ENCODE peak calls at places on chromosomes 16 and 17, in nine cellular contexts. One of them, this sample, is unnamed. For H3K27me3, the result is how much of the 10 kb centered on the place peaks cover.

GRCh38 chr17:58056476-58056875 is 26.7 kb upstream of the DYNLL2 start:
- DNase-seq in body of pancreas: no peak
- DNase-seq in aorta: no peak
- DNase-seq in testis: no peak
- DNase-seq in psoas muscle: no peak
- DNase-seq in GM23338: no peak
- DNase-seq in PC-3: peak
- DNase-seq in suprapubic skin: no peak
- DNase-seq in IMR-90: no peak
- DNase-seq in this sample: no peak

GRCh38 chr17:72467841-72468653 is 347.2 kb downstream of the SOX9 start:
- DNase-seq in body of pancreas: peak
- DNase-seq in aorta: no peak
- DNase-seq in testis: peak
- DNase-seq in psoas muscle: peak
- DNase-seq in GM23338: peak
- DNase-seq in PC-3: no peak
- DNase-seq in suprapubic skin: no peak
- DNase-seq in IMR-90: no peak
- DNase-seq in this sample: peak

GRCh38 chr16:69924777-69925191 is 26.4 kb upstream of the CLEC18A start:
- DNase-seq in body of pancreas: peak
- DNase-seq in aorta: peak
- DNase-seq in testis: peak
- DNase-seq in psoas muscle: peak
- DNase-seq in GM23338: peak
- DNase-seq in PC-3: no peak
- DNase-seq in suprapubic skin: no peak
- DNase-seq in IMR-90: peak
- DNase-seq in this sample: peak

GRCh38 chr16:11676799-11677198 is 8.5 kb downstream of the SNN start:
- DNase-seq in body of pancreas: no peak
- DNase-seq in aorta: peak
- DNase-seq in testis: no peak
- DNase-seq in psoas muscle: no peak
- DNase-seq in GM23338: no peak
- DNase-seq in PC-3: no peak
- DNase-seq in suprapubic skin: no peak
- DNase-seq in IMR-90: no peak
- DNase-seq in this sample: no peak

GRCh38 chr17:19534562-19535149 is 1.0 kb downstream of the SLC47A1 start:
- DNase-seq in body of pancreas: no peak
- DNase-seq in aorta: no peak
- DNase-seq in testis: no peak
- DNase-seq in psoas muscle: no peak
- DNase-seq in GM23338: no peak
- DNase-seq in PC-3: no peak
- DNase-seq in suprapubic skin: no peak
- DNase-seq in IMR-90: no peak
- DNase-seq in this sample: no peak

GRCh38 chr17:72120878-72121163 is at the start of gene SOX9:
- DNase-seq in body of pancreas: peak
- DNase-seq in aorta: peak
- DNase-seq in testis: peak
- DNase-seq in psoas muscle: peak
- DNase-seq in GM23338: peak
- DNase-seq in PC-3: peak
- DNase-seq in suprapubic skin: peak
- DNase-seq in IMR-90: peak
- DNase-seq in this sample: peak

GRCh38 chr16:50386819-50387218 is 18.0 kb upstream of the BRD7 start:
- DNase-seq in body of pancreas: no peak
- DNase-seq in aorta: no peak
- DNase-seq in testis: no peak
- DNase-seq in psoas muscle: no peak
- DNase-seq in GM23338: no peak
- DNase-seq in PC-3: no peak
- DNase-seq in suprapubic skin: no peak
- DNase-seq in IMR-90: no peak
- DNase-seq in this sample: no peak

GRCh38 chr16:26019885-26020284 is 328.1 kb downstream of the HS3ST4 start:
- DNase-seq in body of pancreas: no peak
- DNase-seq in aorta: no peak
- DNase-seq in testis: no peak
- DNase-seq in psoas muscle: no peak
- DNase-seq in GM23338: no peak
- DNase-seq in PC-3: no peak
- DNase-seq in suprapubic skin: no peak
- DNase-seq in IMR-90: no peak
- DNase-seq in this sample: no peak

GRCh38 chr16:79415983-79416641 is 184.4 kb downstream of the MAF start:
- DNase-seq in body of pancreas: no peak
- DNase-seq in aorta: no peak
- DNase-seq in testis: no peak
- DNase-seq in psoas muscle: no peak
- DNase-seq in GM23338: no peak
- DNase-seq in PC-3: no peak
- DNase-seq in suprapubic skin: no peak
- DNase-seq in IMR-90: no peak
- DNase-seq in this sample: no peak

GRCh38 chr16:84633622-84634021 is 14.7 kb upstream of the KLHL36 start:
- DNase-seq in body of pancreas: peak
- DNase-seq in aorta: peak
- DNase-seq in testis: peak
- DNase-seq in psoas muscle: peak
- DNase-seq in GM23338: no peak
- DNase-seq in PC-3: no peak
- DNase-seq in suprapubic skin: no peak
- DNase-seq in IMR-90: no peak
- DNase-seq in this sample: peak

GRCh38 chr17:67487506-67487905 is 110.4 kb downstream of the PITPNC1 start:
- DNase-seq in body of pancreas: no peak
- DNase-seq in aorta: no peak
- DNase-seq in testis: no peak
- DNase-seq in psoas muscle: no peak
- DNase-seq in GM23338: no peak
- DNase-seq in PC-3: no peak
- DNase-seq in suprapubic skin: no peak
- DNase-seq in IMR-90: peak
- DNase-seq in this sample: no peak

GRCh38 chr16:76345093-76345735 is 68.0 kb downstream of the CNTNAP4 start:
- DNase-seq in body of pancreas: peak
- DNase-seq in aorta: no peak
- DNase-seq in testis: no peak
- DNase-seq in psoas muscle: peak
- DNase-seq in GM23338: no peak
- DNase-seq in PC-3: no peak
- DNase-seq in suprapubic skin: no peak
- DNase-seq in IMR-90: no peak
- DNase-seq in this sample: peak

GRCh38 chr16:65118866-65119265 is 3.0 kb downstream of the CDH11 start:
- DNase-seq in body of pancreas: no peak
- DNase-seq in aorta: no peak
- DNase-seq in testis: no peak
- DNase-seq in psoas muscle: no peak
- DNase-seq in GM23338: no peak
- DNase-seq in PC-3: peak
- DNase-seq in suprapubic skin: no peak
- DNase-seq in IMR-90: peak
- DNase-seq in this sample: no peak

GRCh38 chr17:73481672-73482071 is 162.6 kb downstream of the SDK2 start:
- DNase-seq in body of pancreas: no peak
- DNase-seq in aorta: no peak
- DNase-seq in testis: no peak
- DNase-seq in psoas muscle: no peak
- DNase-seq in GM23338: no peak
- DNase-seq in PC-3: no peak
- DNase-seq in suprapubic skin: no peak
- DNase-seq in IMR-90: no peak
- DNase-seq in this sample: no peak

GRCh38 chr17:77875051-77875780 is 83.3 kb upstream of the TNRC6C start:
- DNase-seq in body of pancreas: no peak
- DNase-seq in aorta: no peak
- DNase-seq in testis: no peak
- DNase-seq in psoas muscle: peak
- DNase-seq in GM23338: no peak
- DNase-seq in PC-3: no peak
- DNase-seq in suprapubic skin: no peak
- DNase-seq in IMR-90: peak
- DNase-seq in this sample: no peak

DNA sequence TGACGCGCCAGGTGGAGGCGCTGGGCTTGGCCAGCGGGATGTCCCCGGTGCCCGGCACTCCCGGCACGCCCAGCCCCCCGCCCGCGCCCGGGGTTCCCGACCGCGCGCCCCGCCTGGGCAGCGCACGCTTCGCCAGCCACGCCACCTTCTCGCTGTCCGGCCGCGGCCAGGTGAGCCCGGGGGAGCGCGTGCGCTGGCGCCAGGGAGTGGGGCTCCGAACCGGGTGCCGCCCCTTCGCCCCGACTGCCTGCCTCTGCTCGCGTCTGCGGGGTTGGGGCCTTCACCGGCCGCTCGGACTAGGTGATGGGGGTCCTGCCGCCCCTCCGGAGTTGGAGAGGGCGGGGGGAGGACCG is 482 bp downstream of the SMTNL2 start:
- DNase-seq in body of pancreas: no peak
- DNase-seq in aorta: peak
- DNase-seq in testis: no peak
- DNase-seq in psoas muscle: peak
- DNase-seq in GM23338: peak
- DNase-seq in PC-3: no peak
- DNase-seq in suprapubic skin: no peak
- DNase-seq in IMR-90: no peak
- DNase-seq in this sample: no peak
- H3K4me3 ChIP-seq in body of pancreas: no peak
- H3K4me3 ChIP-seq in aorta: no peak
- H3K4me3 ChIP-seq in testis: peak
- H3K4me3 ChIP-seq in psoas muscle: peak
- H3K4me3 ChIP-seq in GM23338: peak
- H3K4me3 ChIP-seq in PC-3: no peak
- H3K4me3 ChIP-seq in suprapubic skin: peak
- H3K4me3 ChIP-seq in IMR-90: no peak
- H3K4me3 ChIP-seq in this sample: peak

DNA sequence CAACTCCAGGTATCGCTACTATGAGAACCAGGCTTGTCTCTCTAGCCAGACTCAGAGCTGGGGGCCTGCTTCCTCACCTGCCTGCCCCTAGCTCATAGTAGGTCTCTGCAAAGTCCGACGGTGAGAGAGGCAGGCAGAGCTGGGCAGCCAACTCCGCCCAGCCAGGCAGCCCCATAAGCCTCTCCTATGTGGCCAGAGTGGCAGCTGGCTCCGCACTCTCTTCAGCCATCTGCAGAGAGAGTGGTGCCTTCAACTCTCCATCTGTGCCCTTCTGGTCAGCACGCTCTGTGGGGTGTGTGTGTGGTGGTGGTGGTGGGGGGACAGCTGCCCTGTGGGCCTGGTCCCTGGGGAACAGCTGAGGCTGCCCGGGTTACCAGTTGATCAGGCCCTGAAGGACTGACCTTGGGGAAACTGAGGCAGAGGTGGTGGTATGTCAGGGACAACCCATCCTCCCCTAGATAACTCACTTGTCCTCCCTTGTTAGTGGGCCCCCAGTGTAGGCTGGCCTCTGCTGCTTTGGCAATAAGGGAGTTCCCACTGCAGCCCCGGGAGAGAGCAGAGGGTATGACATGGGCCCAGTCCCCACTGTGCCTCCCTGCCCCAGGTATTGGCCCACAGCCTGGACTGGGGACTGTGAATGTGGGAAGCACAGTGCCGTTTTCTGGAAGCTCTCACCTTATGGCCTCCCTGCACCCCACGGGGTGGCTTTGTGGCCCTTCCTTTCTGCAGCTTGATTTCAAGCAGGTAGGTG is 1.8 kb upstream of the ADGRG1 start:
- DNase-seq in body of pancreas: no peak
- DNase-seq in aorta: no peak
- DNase-seq in testis: no peak
- DNase-seq in psoas muscle: peak
- DNase-seq in GM23338: no peak
- DNase-seq in PC-3: no peak
- DNase-seq in suprapubic skin: no peak
- DNase-seq in IMR-90: no peak
- DNase-seq in this sample: no peak
- H3K27ac ChIP-seq in body of pancreas: no peak
- H3K27ac ChIP-seq in aorta: no peak
- H3K27ac ChIP-seq in testis: no peak
- H3K27ac ChIP-seq in psoas muscle: no peak
- H3K27ac ChIP-seq in GM23338: no peak
- H3K27ac ChIP-seq in PC-3: peak
- H3K27ac ChIP-seq in suprapubic skin: peak
- H3K27ac ChIP-seq in IMR-90: no peak
- H3K27ac ChIP-seq in this sample: peak

DNA sequence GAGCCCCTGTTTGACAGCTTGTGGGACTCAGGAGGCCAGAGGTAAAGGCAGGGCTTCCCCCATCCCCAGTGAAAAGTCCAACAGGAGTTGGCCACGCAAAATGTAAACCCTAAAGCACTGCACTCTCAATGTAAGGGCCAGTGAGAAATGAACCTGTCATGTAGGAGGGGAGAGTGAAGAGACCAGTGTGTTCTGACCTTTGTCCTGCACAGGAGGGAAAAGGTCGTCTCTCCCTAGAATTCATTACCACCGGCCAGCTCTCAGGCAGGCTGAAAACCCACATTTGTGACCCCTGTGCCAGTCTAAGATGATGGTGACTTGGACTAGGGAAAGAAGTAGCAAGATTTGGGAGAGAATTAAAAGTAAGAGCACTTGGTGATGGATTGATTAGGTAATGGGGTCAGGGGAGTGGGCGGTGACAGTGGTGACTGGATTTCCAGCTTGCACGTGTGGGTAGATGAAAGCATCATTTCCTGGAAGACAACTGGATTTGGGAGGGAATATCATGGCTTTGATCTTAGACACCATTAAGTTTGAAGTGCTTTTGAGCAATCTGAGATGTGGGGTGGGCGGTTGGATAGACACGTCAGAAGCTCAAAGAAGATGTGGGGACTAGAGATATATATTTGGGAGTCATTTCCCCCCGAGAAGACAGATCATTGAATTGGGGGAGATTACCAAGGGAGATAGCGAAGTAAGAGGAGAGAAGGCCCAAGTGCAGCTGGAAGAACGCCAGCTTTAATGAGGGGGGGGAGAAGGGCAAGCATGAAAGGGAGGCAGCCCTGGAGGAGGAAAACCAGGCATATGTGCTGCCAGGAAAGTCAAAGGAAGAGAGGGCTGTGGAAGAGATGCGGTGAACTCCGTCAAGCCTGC is 119.5 kb downstream of the NTN1 start:
- DNase-seq in body of pancreas: no peak
- DNase-seq in aorta: no peak
- DNase-seq in testis: no peak
- DNase-seq in psoas muscle: no peak
- DNase-seq in GM23338: no peak
- DNase-seq in PC-3: no peak
- DNase-seq in suprapubic skin: no peak
- DNase-seq in IMR-90: no peak
- DNase-seq in this sample: no peak
- H3K27me3 ChIP-seq in body of pancreas: under half
- H3K27me3 ChIP-seq in aorta: under half
- H3K27me3 ChIP-seq in testis: under half
- H3K27me3 ChIP-seq in psoas muscle: under half
- H3K27me3 ChIP-seq in GM23338: under half
- H3K27me3 ChIP-seq in PC-3: under half
- H3K27me3 ChIP-seq in suprapubic skin: under half
- H3K27me3 ChIP-seq in IMR-90: under half
- H3K27me3 ChIP-seq in this sample: under half

GRCh38 chr17:30333503-30334240 is at the start of gene TMIGD1:
- DNase-seq in body of pancreas: no peak
- DNase-seq in aorta: no peak
- DNase-seq in testis: no peak
- DNase-seq in psoas muscle: no peak
- DNase-seq in GM23338: no peak
- DNase-seq in PC-3: no peak
- DNase-seq in suprapubic skin: no peak
- DNase-seq in IMR-90: no peak
- DNase-seq in this sample: no peak
- H3K4me3 ChIP-seq in body of pancreas: no peak
- H3K4me3 ChIP-seq in aorta: no peak
- H3K4me3 ChIP-seq in testis: no peak
- H3K4me3 ChIP-seq in psoas muscle: no peak
- H3K4me3 ChIP-seq in GM23338: no peak
- H3K4me3 ChIP-seq in PC-3: no peak
- H3K4me3 ChIP-seq in suprapubic skin: no peak
- H3K4me3 ChIP-seq in IMR-90: no peak
- H3K4me3 ChIP-seq in this sample: no peak

This sample was measured in left ventricle myocardium inferior.